ENCODE peak calls at places on chromosome 7, in nine cellular contexts. One of them, this sample, is unnamed.

GRCh38 chr7:142807855-142808460 is 37.2 kb downstream of the PRSS2 start:
- DNase-seq in endothelial cell of umbilical vein: peak
- DNase-seq in transverse colon: no peak
- DNase-seq in suprapubic skin: no peak
- DNase-seq in SK-N-SH: no peak
- DNase-seq in sigmoid colon: no peak
- DNase-seq in esophagus muscularis mucosa: peak
- DNase-seq in spleen: no peak
- DNase-seq in GM23338: no peak
- DNase-seq in this sample: no peak

GRCh38 chr7:40536406-40536805 is 401.6 kb downstream of the SUGCT start:
- DNase-seq in SK-N-SH: no peak
- DNase-seq in sigmoid colon: no peak
- DNase-seq in endothelial cell of umbilical vein: no peak
- DNase-seq in spleen: no peak
- DNase-seq in esophagus muscularis mucosa: no peak
- DNase-seq in transverse colon: no peak
- DNase-seq in GM23338: no peak
- DNase-seq in suprapubic skin: no peak
- DNase-seq in this sample: no peak

GRCh38 chr7:116393654-116394053 is 105.9 kb upstream of the CAV2 start:
- DNase-seq in GM23338: no peak
- DNase-seq in SK-N-SH: no peak
- DNase-seq in esophagus muscularis mucosa: no peak
- DNase-seq in sigmoid colon: no peak
- DNase-seq in spleen: no peak
- DNase-seq in suprapubic skin: no peak
- DNase-seq in transverse colon: no peak
- DNase-seq in endothelial cell of umbilical vein: peak
- DNase-seq in this sample: no peak

GRCh38 chr7:75064291-75064690 is 9.3 kb downstream of the RCC1L start:
- DNase-seq in suprapubic skin: no peak
- DNase-seq in endothelial cell of umbilical vein: no peak
- DNase-seq in esophagus muscularis mucosa: no peak
- DNase-seq in GM23338: no peak
- DNase-seq in transverse colon: no peak
- DNase-seq in sigmoid colon: no peak
- DNase-seq in SK-N-SH: no peak
- DNase-seq in spleen: peak
- DNase-seq in this sample: no peak

GRCh38 chr7:8155836-8156235 is 106.1 kb downstream of the ICA1 start:
- DNase-seq in transverse colon: no peak
- DNase-seq in endothelial cell of umbilical vein: no peak
- DNase-seq in spleen: no peak
- DNase-seq in SK-N-SH: no peak
- DNase-seq in GM23338: no peak
- DNase-seq in suprapubic skin: no peak
- DNase-seq in sigmoid colon: no peak
- DNase-seq in esophagus muscularis mucosa: no peak
- DNase-seq in this sample: no peak

GRCh38 chr7:134902058-134902457 is 84.2 kb upstream of the AGBL3 start:
- DNase-seq in spleen: no peak
- DNase-seq in endothelial cell of umbilical vein: no peak
- DNase-seq in sigmoid colon: no peak
- DNase-seq in SK-N-SH: no peak
- DNase-seq in GM23338: no peak
- DNase-seq in esophagus muscularis mucosa: peak
- DNase-seq in suprapubic skin: no peak
- DNase-seq in transverse colon: no peak
- DNase-seq in this sample: no peak

GRCh38 chr7:19030280-19030679 is 87.2 kb downstream of the TWIST1 start:
- DNase-seq in transverse colon: no peak
- DNase-seq in sigmoid colon: no peak
- DNase-seq in GM23338: no peak
- DNase-seq in esophagus muscularis mucosa: no peak
- DNase-seq in spleen: no peak
- DNase-seq in endothelial cell of umbilical vein: no peak
- DNase-seq in suprapubic skin: no peak
- DNase-seq in SK-N-SH: no peak
- DNase-seq in this sample: no peak

GRCh38 chr7:103962070-103962469 is 27.4 kb downstream of the RELN start:
- DNase-seq in endothelial cell of umbilical vein: no peak
- DNase-seq in transverse colon: no peak
- DNase-seq in sigmoid colon: no peak
- DNase-seq in GM23338: peak
- DNase-seq in esophagus muscularis mucosa: no peak
- DNase-seq in spleen: no peak
- DNase-seq in suprapubic skin: no peak
- DNase-seq in SK-N-SH: no peak
- DNase-seq in this sample: no peak

GRCh38 chr7:38245409-38245982 is 27.9 kb downstream of the TARP start:
- DNase-seq in spleen: no peak
- DNase-seq in esophagus muscularis mucosa: no peak
- DNase-seq in suprapubic skin: no peak
- DNase-seq in sigmoid colon: no peak
- DNase-seq in SK-N-SH: no peak
- DNase-seq in endothelial cell of umbilical vein: no peak
- DNase-seq in GM23338: no peak
- DNase-seq in transverse colon: no peak
- DNase-seq in this sample: no peak

GRCh38 chr7:38242814-38243213 is 30.6 kb downstream of the TARP start:
- DNase-seq in esophagus muscularis mucosa: no peak
- DNase-seq in sigmoid colon: no peak
- DNase-seq in SK-N-SH: no peak
- DNase-seq in transverse colon: no peak
- DNase-seq in endothelial cell of umbilical vein: no peak
- DNase-seq in spleen: no peak
- DNase-seq in suprapubic skin: no peak
- DNase-seq in GM23338: no peak
- DNase-seq in this sample: no peak

GRCh38 chr7:38235606-38236005 is 37.8 kb downstream of the TARP start:
- DNase-seq in esophagus muscularis mucosa: no peak
- DNase-seq in spleen: no peak
- DNase-seq in transverse colon: no peak
- DNase-seq in sigmoid colon: no peak
- DNase-seq in endothelial cell of umbilical vein: no peak
- DNase-seq in suprapubic skin: no peak
- DNase-seq in GM23338: no peak
- DNase-seq in SK-N-SH: peak
- DNase-seq in this sample: no peak

GRCh38 chr7:38244516-38244915 is 28.9 kb downstream of the TARP start:
- DNase-seq in GM23338: no peak
- DNase-seq in suprapubic skin: no peak
- DNase-seq in sigmoid colon: no peak
- DNase-seq in transverse colon: no peak
- DNase-seq in SK-N-SH: no peak
- DNase-seq in endothelial cell of umbilical vein: no peak
- DNase-seq in esophagus muscularis mucosa: no peak
- DNase-seq in spleen: no peak
- DNase-seq in this sample: no peak

GRCh38 chr7:38241071-38241470 is 32.4 kb downstream of the TARP start:
- DNase-seq in spleen: no peak
- DNase-seq in suprapubic skin: no peak
- DNase-seq in SK-N-SH: no peak
- DNase-seq in transverse colon: no peak
- DNase-seq in GM23338: no peak
- DNase-seq in esophagus muscularis mucosa: no peak
- DNase-seq in endothelial cell of umbilical vein: no peak
- DNase-seq in sigmoid colon: no peak
- DNase-seq in this sample: no peak
- TF ChIP-seq POLR2AphosphoS5 in spleen: no peak
- TF ChIP-seq POLR2AphosphoS5 in suprapubic skin: no peak
- TF ChIP-seq POLR2AphosphoS5 in SK-N-SH: no peak
- TF ChIP-seq POLR2AphosphoS5 in transverse colon: no peak
- TF ChIP-seq POLR2AphosphoS5 in GM23338: no peak
- TF ChIP-seq POLR2AphosphoS5 in esophagus muscularis mucosa: no peak
- TF ChIP-seq POLR2AphosphoS5 in endothelial cell of umbilical vein: no peak
- TF ChIP-seq POLR2AphosphoS5 in sigmoid colon: no peak
- TF ChIP-seq POLR2AphosphoS5 in this sample: no peak

GRCh38 chr7:5495581-5496375 is 72.1 kb upstream of the TNRC18 start:
- DNase-seq in transverse colon: peak
- DNase-seq in endothelial cell of umbilical vein: no peak
- DNase-seq in esophagus muscularis mucosa: no peak
- DNase-seq in spleen: no peak
- DNase-seq in sigmoid colon: peak
- DNase-seq in SK-N-SH: no peak
- DNase-seq in GM23338: no peak
- DNase-seq in suprapubic skin: peak
- DNase-seq in this sample: peak

GRCh38 chr7:5494320-5494682 is 70.7 kb upstream of the TNRC18 start:
- DNase-seq in GM23338: no peak
- DNase-seq in sigmoid colon: no peak
- DNase-seq in endothelial cell of umbilical vein: no peak
- DNase-seq in SK-N-SH: no peak
- DNase-seq in suprapubic skin: no peak
- DNase-seq in transverse colon: no peak
- DNase-seq in spleen: no peak
- DNase-seq in esophagus muscularis mucosa: no peak
- DNase-seq in this sample: no peak

GRCh38 chr7:5497158-5498103 is 73.8 kb upstream of the TNRC18 start:
- DNase-seq in endothelial cell of umbilical vein: no peak
- DNase-seq in suprapubic skin: no peak
- DNase-seq in transverse colon: no peak
- DNase-seq in spleen: no peak
- DNase-seq in sigmoid colon: no peak
- DNase-seq in esophagus muscularis mucosa: no peak
- DNase-seq in GM23338: peak
- DNase-seq in SK-N-SH: peak
- DNase-seq in this sample: no peak

GRCh38 chr7:5492249-5493020 is 68.8 kb upstream of the TNRC18 start:
- DNase-seq in SK-N-SH: peak
- DNase-seq in endothelial cell of umbilical vein: no peak
- DNase-seq in esophagus muscularis mucosa: no peak
- DNase-seq in sigmoid colon: peak
- DNase-seq in suprapubic skin: no peak
- DNase-seq in GM23338: peak
- DNase-seq in transverse colon: no peak
- DNase-seq in spleen: no peak
- DNase-seq in this sample: no peak

DNA sequence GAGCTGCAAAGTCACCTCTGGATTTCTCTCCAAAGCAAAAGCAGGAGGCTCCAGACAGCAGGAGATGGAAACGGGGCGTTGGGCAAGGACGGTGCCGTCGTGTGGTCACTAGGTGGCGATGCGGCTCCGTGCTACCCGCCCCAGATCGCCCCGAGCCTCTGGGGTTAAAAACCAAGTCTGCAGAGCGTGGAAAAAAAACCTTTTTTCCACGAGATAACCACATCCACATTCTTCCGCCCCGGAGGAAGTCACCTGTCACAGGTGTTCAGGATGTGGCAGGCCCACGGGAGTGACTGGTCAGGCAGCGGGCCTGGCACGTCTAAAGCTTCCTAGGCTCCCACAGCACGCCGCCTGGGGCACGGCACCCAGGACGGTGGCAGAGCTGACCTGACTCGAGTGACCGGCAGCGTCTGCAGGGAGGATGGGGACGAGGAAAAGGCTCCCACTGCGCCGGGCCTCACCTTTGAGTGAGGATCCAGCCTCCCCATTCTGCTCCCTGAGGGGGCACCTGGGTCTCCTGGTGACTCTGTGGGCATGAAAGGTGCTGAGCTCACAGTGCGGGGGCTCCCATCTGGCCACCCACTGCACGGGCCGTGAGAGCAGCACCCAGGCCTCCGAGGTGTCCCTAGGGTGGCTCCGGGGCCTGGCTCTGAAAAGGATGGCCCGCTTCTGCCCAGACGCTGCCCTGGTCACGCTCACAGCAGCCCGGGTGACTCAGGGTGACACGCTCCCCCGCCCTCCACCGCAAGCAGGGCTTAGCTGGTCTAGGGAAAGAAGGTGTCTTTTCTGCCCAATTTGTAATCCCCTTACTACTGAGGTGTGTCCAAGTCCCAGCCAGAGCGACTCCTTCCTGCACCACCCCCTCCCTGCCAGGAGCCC is 71.3 kb upstream of the TNRC18 start:
- DNase-seq in suprapubic skin: peak
- DNase-seq in transverse colon: peak
- DNase-seq in GM23338: peak
- DNase-seq in spleen: peak
- DNase-seq in endothelial cell of umbilical vein: peak
- DNase-seq in SK-N-SH: peak
- DNase-seq in sigmoid colon: peak
- DNase-seq in esophagus muscularis mucosa: peak
- DNase-seq in this sample: peak
- H3K4me3 ChIP-seq in suprapubic skin: peak
- H3K4me3 ChIP-seq in transverse colon: no peak
- H3K4me3 ChIP-seq in GM23338: no peak
- H3K4me3 ChIP-seq in spleen: peak
- H3K4me3 ChIP-seq in endothelial cell of umbilical vein: no peak
- H3K4me3 ChIP-seq in SK-N-SH: peak
- H3K4me3 ChIP-seq in sigmoid colon: peak
- H3K4me3 ChIP-seq in esophagus muscularis mucosa: peak
- H3K4me3 ChIP-seq in this sample: peak

GRCh38 chr7:149261829-149262617 is at the start of gene ZNF783:
- DNase-seq in esophagus muscularis mucosa: peak
- DNase-seq in spleen: peak
- DNase-seq in transverse colon: peak
- DNase-seq in endothelial cell of umbilical vein: peak
- DNase-seq in SK-N-SH: peak
- DNase-seq in sigmoid colon: peak
- DNase-seq in GM23338: peak
- DNase-seq in suprapubic skin: peak
- DNase-seq in this sample: peak
- TF ChIP-seq POLR2AphosphoS5 in esophagus muscularis mucosa: peak
- TF ChIP-seq POLR2AphosphoS5 in spleen: peak
- TF ChIP-seq POLR2AphosphoS5 in transverse colon: peak
- TF ChIP-seq POLR2AphosphoS5 in endothelial cell of umbilical vein: peak
- TF ChIP-seq POLR2AphosphoS5 in SK-N-SH: no peak
- TF ChIP-seq POLR2AphosphoS5 in sigmoid colon: no peak
- TF ChIP-seq POLR2AphosphoS5 in GM23338: no peak
- TF ChIP-seq POLR2AphosphoS5 in suprapubic skin: no peak
- TF ChIP-seq POLR2AphosphoS5 in this sample: peak

GRCh38 chr7:151818674-151819519 is 58.0 kb downstream of the PRKAG2 start:
- DNase-seq in suprapubic skin: no peak
- DNase-seq in GM23338: peak
- DNase-seq in esophagus muscularis mucosa: no peak
- DNase-seq in sigmoid colon: no peak
- DNase-seq in spleen: peak
- DNase-seq in endothelial cell of umbilical vein: no peak
- DNase-seq in transverse colon: no peak
- DNase-seq in SK-N-SH: no peak
- DNase-seq in this sample: peak
- H3K4me3 ChIP-seq in suprapubic skin: no peak
- H3K4me3 ChIP-seq in GM23338: no peak
- H3K4me3 ChIP-seq in esophagus muscularis mucosa: no peak
- H3K4me3 ChIP-seq in sigmoid colon: no peak
- H3K4me3 ChIP-seq in spleen: no peak
- H3K4me3 ChIP-seq in endothelial cell of umbilical vein: no peak
- H3K4me3 ChIP-seq in transverse colon: no peak
- H3K4me3 ChIP-seq in SK-N-SH: no peak
- H3K4me3 ChIP-seq in this sample: no peak

This sample was measured in stomach.